ENCODE peak calls at places on chromosome 3, in eight cellular contexts. W, J, N, C, O, T, U and A are unnamed samples.

GRCh38 chr3:20125912-20126311 is 60.1 kb downstream of the SGO1 start:
- DNase-seq in J (no peak), W (no peak), C (no peak), O (no peak), N (peak; percentile 92), U (no peak), T (peak; percentile 22), A (no peak)

GRCh38 chr3:131772278-131772893 is 262.4 kb downstream of the CPNE4 start:
- DNase-seq in T (no peak), J (no peak), C (no peak), W (no peak), N (no peak), O (no peak), U (no peak), A (no peak)

GRCh38 chr3:132231633-132232032 is 85.6 kb upstream of the ACP3 start:
- DNase-seq in U (peak; percentile 9), C (no peak), N (no peak), T (no peak), W (no peak), O (no peak), J (peak; percentile 62), A (no peak)

GRCh38 chr3:21464745-21465144 is 286.3 kb downstream of the ZNF385D start:
- DNase-seq in T (no peak), W (peak; percentile 15), N (no peak), J (no peak), C (no peak), U (no peak), O (no peak), A (no peak)

GRCh38 chr3:47010050-47010712 is 30.7 kb downstream of the NBEAL2 start:
- DNase-seq in C (no peak), N (no peak), W (peak; percentile 26), J (no peak), T (peak; percentile 22), O (no peak), U (no peak), A (no peak)

GRCh38 chr3:105686324-105686897 is 182.4 kb downstream of the CBLB start:
- DNase-seq in T (no peak), O (no peak), U (peak; percentile 24), N (peak; percentile 81), J (peak; percentile 60), W (no peak), C (no peak), A (peak; percentile 50)

GRCh38 chr3:149145926-149146325 is 16.5 kb downstream of the HPS3 start:
- DNase-seq in C (no peak), N (peak; percentile 88), T (no peak), U (peak; percentile 26), J (no peak), W (no peak), O (no peak), A (no peak)

GRCh38 chr3:107816082-107816481 is 274.7 kb downstream of the CD47 start:
- DNase-seq in T (no peak), W (peak; percentile 22), U (no peak), J (no peak), O (no peak), C (no peak), N (no peak), A (no peak)

GRCh38 chr3:139281512-139282196 is 62.2 kb upstream of the MRPS22 start:
- DNase-seq in C (no peak), N (no peak), U (no peak), J (no peak), T (no peak), O (no peak), W (no peak), A (no peak)

GRCh38 chr3:117756580-117756979 is 1047.0 kb downstream of the TUSC7 start:
- DNase-seq in U (no peak), N (no peak), J (no peak), W (no peak), O (no peak), T (no peak), C (no peak), A (no peak)

GRCh38 chr3:68239542-68239941 is 585.1 kb upstream of the SUCLG2 start:
- DNase-seq in C (no peak), J (no peak), T (no peak), O (no peak), U (no peak), N (no peak), W (no peak), A (no peak)

GRCh38 chr3:13857702-13858380 is 22.0 kb downstream of the WNT7A start:
- DNase-seq in J (no peak), U (no peak), C (no peak), W (no peak), N (no peak), O (no peak), T (no peak), A (no peak)

GRCh38 chr3:13863422-13863821 is 16.4 kb downstream of the WNT7A start:
- DNase-seq in N (no peak), O (no peak), C (no peak), J (no peak), T (no peak), U (no peak), W (no peak), A (no peak)

GRCh38 chr3:13858768-13859520 is 20.9 kb downstream of the WNT7A start:
- DNase-seq in U (no peak), O (no peak), C (no peak), N (no peak), W (no peak), J (no peak), T (no peak), A (no peak)

GRCh38 chr3:13861461-13861860 is 18.4 kb downstream of the WNT7A start:
- DNase-seq in N (no peak), O (no peak), J (no peak), T (no peak), C (no peak), W (no peak), U (no peak), A (no peak)

DNA sequence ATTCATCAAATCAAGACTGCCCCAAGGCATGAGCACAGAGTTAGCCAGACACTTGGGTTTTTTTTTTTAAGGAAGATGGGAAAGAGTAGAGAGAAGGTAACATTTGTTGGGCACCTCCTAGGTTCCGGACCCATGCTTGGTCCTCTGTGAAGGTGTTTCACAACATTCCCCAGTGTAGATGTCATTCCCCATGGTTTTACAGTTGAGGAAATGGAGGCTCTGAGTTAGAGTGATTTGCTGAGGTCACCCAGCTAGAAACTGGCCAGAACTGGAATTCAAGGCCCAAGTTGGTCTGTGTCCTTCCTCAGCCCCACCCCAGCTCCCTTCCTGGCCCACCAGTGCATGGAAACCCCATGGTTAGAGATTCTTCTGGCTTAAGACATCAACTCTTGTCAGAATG is 19.9 kb downstream of the WNT7A start:
- DNase-seq in C (no peak), T (no peak), W (no peak), O (no peak), J (no peak), U (no peak), N (no peak), A (no peak)
- H3K27me3 ChIP-seq in C (peaks cover 2% of the 10 kb centered on the region), T (peaks cover 78% of the 10 kb centered on the region), W (no peaks in the 10 kb centered on the region), O (no peaks in the 10 kb centered on the region), J (no peaks in the 10 kb centered on the region), U (no peaks in the 10 kb centered on the region), N (no peaks in the 10 kb centered on the region), A (no peaks in the 10 kb centered on the region)

GRCh38 chr3:64685331-64685799 is 2.4 kb downstream of the ADAMTS9 start:
- DNase-seq in N (no peak), T (peak; percentile 40), J (peak; percentile 86), U (no peak), C (no peak), W (peak; percentile 72), O (peak; percentile 25), A (no peak)

GRCh38 chr3:64685800-64686445 is 1.9 kb downstream of the ADAMTS9 start:
- DNase-seq in W (peak; percentile 96), C (no peak), J (peak; percentile 96), T (peak; percentile 86), N (no peak), O (peak; percentile 76), U (peak; percentile 96), A (no peak)

GRCh38 chr3:64687381-64687780 is 419 bp downstream of the ADAMTS9 start:
- DNase-seq in N (no peak), W (no peak), O (peak; percentile 18), C (no peak), U (peak; percentile 16), J (no peak), T (no peak), A (no peak)

GRCh38 chr3:64686446-64686908 is 1.3 kb downstream of the ADAMTS9 start:
- DNase-seq in W (no peak), T (no peak), N (no peak), O (peak; percentile 22), U (peak; percentile 77), J (no peak), C (no peak), A (no peak)

GRCh38 chr3:64687781-64688515 is at the start of gene ADAMTS9:
- DNase-seq in T (peak; percentile 60), W (peak; percentile 80), C (no peak), J (peak; percentile 87), O (peak; percentile 54), U (peak; percentile 87), N (no peak), A (no peak)
- H3K27me3 ChIP-seq in T (no peaks in the 10 kb centered on the region), W (no peaks in the 10 kb centered on the region), C (no peaks in the 10 kb centered on the region), J (no peaks in the 10 kb centered on the region), O (no peaks in the 10 kb centered on the region), U (no peaks in the 10 kb centered on the region), N (no peaks in the 10 kb centered on the region), A (no peaks in the 10 kb centered on the region)

DNA sequence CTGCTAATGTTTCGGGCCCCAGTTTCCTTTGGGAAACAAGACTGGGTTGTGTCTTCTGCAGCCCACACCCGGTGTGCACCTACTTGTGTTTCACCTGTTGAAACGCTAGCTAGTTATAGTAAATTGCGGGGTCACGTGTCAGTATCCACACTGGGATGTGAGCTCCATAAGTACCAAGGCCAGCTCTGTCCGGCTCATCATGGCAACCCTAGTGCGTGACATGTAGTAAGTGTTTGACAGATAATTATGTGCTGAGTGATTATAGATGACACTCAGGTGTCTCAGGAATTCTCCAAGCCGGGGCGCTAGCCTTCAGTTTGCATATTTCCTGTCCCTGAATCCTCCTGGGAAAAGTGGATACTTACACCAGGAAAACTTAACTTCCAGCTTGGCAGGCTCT is 12.8 kb downstream of the APOD start:
- DNase-seq in J (no peak), W (no peak), U (no peak), O (no peak), T (no peak), C (no peak), N (no peak), A (no peak)
- H3K27me3 ChIP-seq in J (no peaks in the 10 kb centered on the region), W (no peaks in the 10 kb centered on the region), U (peaks cover 10% of the 10 kb centered on the region), O (no peaks in the 10 kb centered on the region), T (peaks cover 13% of the 10 kb centered on the region), C (no peaks in the 10 kb centered on the region), N (no peaks in the 10 kb centered on the region), A (no peaks in the 10 kb centered on the region)

GRCh38 chr3:123664771-123665170 is 79.9 kb upstream of the HACD2 start:
- DNase-seq in U (no peak), O (no peak), N (no peak), W (no peak), C (no peak), J (no peak), T (no peak), A (no peak)

GRCh38 chr3:123660900-123661299 is 76.0 kb upstream of the HACD2 start:
- DNase-seq in O (peak; percentile 70), U (peak; percentile 89), C (no peak), N (no peak), J (peak; percentile 99), W (peak; percentile 97), T (peak; percentile 97), A (no peak)

GRCh38 chr3:123660276-123660675 is 75.4 kb upstream of the HACD2 start:
- DNase-seq in O (no peak), C (no peak), U (no peak), N (no peak), J (no peak), W (no peak), T (no peak), A (no peak)

GRCh38 chr3:123663977-123664376 is 79.1 kb upstream of the HACD2 start:
- DNase-seq in U (no peak), W (no peak), N (no peak), O (no peak), C (no peak), T (no peak), J (no peak), A (no peak)

GRCh38 chr3:123661973-123662372 is 77.1 kb upstream of the HACD2 start:
- DNase-seq in U (no peak), W (no peak), N (no peak), O (no peak), J (no peak), C (no peak), T (no peak), A (no peak)
- H3K27me3 ChIP-seq in U (no peaks in the 10 kb centered on the region), W (no peaks in the 10 kb centered on the region), N (no peaks in the 10 kb centered on the region), O (no peaks in the 10 kb centered on the region), J (no peaks in the 10 kb centered on the region), C (no peaks in the 10 kb centered on the region), T (no peaks in the 10 kb centered on the region), A (no peaks in the 10 kb centered on the region)